ENCODE peak calls at places on chromosome 3, in eight cellular contexts. P is nucleus accumbens, T is lower lobe of right lung, I is mucosa of gallbladder, L is MCF 10A, A is hepatocyte, U is astrocyte of the spinal cord, Y is ACHN. C is an unnamed sample.

GRCh38 chr3:127836004-127836882 is 13.9 kb upstream of the MGLL start:
- DNase-seq in P (no peak), T (no peak), I (no peak), L (no peak), A (no peak), U (no peak), Y (no peak), C (no peak)

GRCh38 chr3:69425249-69425648 is 39.4 kb upstream of the FRMD4B start:
- DNase-seq in P (no peak), T (no peak), I (peak), L (peak), A (peak), U (peak), Y (peak), C (no peak)

GRCh38 chr3:172213765-172214358 is 174.5 kb downstream of the FNDC3B start:
- DNase-seq in P (no peak), T (no peak), I (no peak), L (no peak), A (no peak), U (no peak), Y (no peak), C (no peak)

GRCh38 chr3:177618873-177619771 is 421.8 kb upstream of the TBL1XR1 start:
- DNase-seq in P (no peak), T (no peak), I (no peak), L (peak), A (no peak), U (peak), Y (peak), C (no peak)

GRCh38 chr3:113274425-113274824 is 63.1 kb downstream of the BOC start:
- DNase-seq in P (no peak), T (no peak), I (no peak), L (no peak), A (no peak), U (no peak), Y (no peak), C (no peak)

GRCh38 chr3:57048052-57048671 is 12.3 kb upstream of the SPATA12 start:
- DNase-seq in P (no peak), T (no peak), I (peak), L (no peak), A (no peak), U (no peak), Y (no peak), C (no peak)

GRCh38 chr3:38133557-38134405 is 3.1 kb downstream of the ACAA1 start:
- DNase-seq in P (no peak), T (peak), I (peak), L (no peak), A (peak), U (no peak), Y (no peak), C (no peak)

GRCh38 chr3:74301058-74301457 is 313.4 kb downstream of the CNTN3 start:
- DNase-seq in P (no peak), T (no peak), I (no peak), L (no peak), A (no peak), U (no peak), Y (no peak), C (no peak)

GRCh38 chr3:23480324-23480704 is 277.2 kb downstream of the UBE2E2 start:
- DNase-seq in P (peak), T (no peak), I (no peak), L (no peak), A (no peak), U (no peak), Y (no peak), C (no peak)

GRCh38 chr3:197432407-197433127 is 123.2 kb downstream of the BDH1 start:
- DNase-seq in P (no peak), T (no peak), I (no peak), L (no peak), A (no peak), U (no peak), Y (no peak), C (no peak)

GRCh38 chr3:190024912-190025311 is 95.8 kb downstream of the P3H2 start:
- DNase-seq in P (no peak), T (no peak), I (no peak), L (no peak), A (no peak), U (peak), Y (no peak), C (no peak)

GRCh38 chr3:127831723-127832172 is 9.4 kb upstream of the MGLL start:
- DNase-seq in P (no peak), T (peak), I (no peak), L (peak), A (no peak), U (no peak), Y (peak), C (no peak)

GRCh38 chr3:51338632-51339031 is 46.5 kb upstream of the MANF start:
- DNase-seq in P (no peak), T (no peak), I (no peak), L (peak), A (no peak), U (no peak), Y (no peak), C (no peak)

GRCh38 chr3:107217161-107217560 is 160.1 kb upstream of the CCDC54 start:
- DNase-seq in P (no peak), T (no peak), I (no peak), L (peak), A (no peak), U (peak), Y (no peak), C (no peak)

GRCh38 chr3:50210510-50211367 is 5.7 kb downstream of the SLC38A3 start:
- DNase-seq in P (no peak), T (no peak), I (no peak), L (no peak), A (peak), U (no peak), Y (no peak), C (no peak)

GRCh38 chr3:76432396-76432795 is 607.5 kb upstream of the ROBO2 start:
- DNase-seq in P (no peak), T (no peak), I (no peak), L (no peak), A (no peak), U (no peak), Y (no peak), C (no peak)

GRCh38 chr3:61627768-61628185 is 66.4 kb downstream of the PTPRG start:
- DNase-seq in P (no peak), T (no peak), I (peak), L (peak), A (peak), U (peak), Y (peak), C (no peak)

GRCh38 chr3:129289201-129289921 is 10.7 kb downstream of the HMCES start:
- DNase-seq in P (no peak), T (no peak), I (no peak), L (peak), A (no peak), U (no peak), Y (no peak), C (no peak)

GRCh38 chr3:87426916-87427315 is 150.5 kb upstream of the POU1F1 start:
- DNase-seq in P (no peak), T (no peak), I (no peak), L (peak), A (no peak), U (peak), Y (no peak), C (no peak)

GRCh38 chr3:193060738-193061137 is 143.1 kb upstream of the MB21D2 start:
- DNase-seq in P (no peak), T (no peak), I (no peak), L (no peak), A (no peak), U (no peak), Y (no peak), C (no peak)

GRCh38 chr3:165464736-165465135 is 268.6 kb upstream of the SLITRK3 start:
- DNase-seq in P (no peak), T (no peak), I (no peak), L (peak), A (no peak), U (peak), Y (no peak), C (no peak)

GRCh38 chr3:12663311-12663935 is 494 bp downstream of the RAF1 start:
- DNase-seq in P (peak), T (peak), I (peak), L (peak), A (peak), U (no peak), Y (peak), C (peak)

GRCh38 chr3:17744693-17745092 is 2.3 kb upstream of the TBC1D5 start:
- DNase-seq in P (no peak), T (no peak), I (no peak), L (no peak), A (no peak), U (no peak), Y (no peak), C (no peak)

GRCh38 chr3:31743690-31744089 is 211.0 kb downstream of the STT3B start:
- DNase-seq in P (no peak), T (no peak), I (peak), L (no peak), A (no peak), U (no peak), Y (no peak), C (no peak)

GRCh38 chr3:153072856-153073255 is 89.2 kb upstream of the RAP2B start:
- DNase-seq in P (no peak), T (no peak), I (no peak), L (no peak), A (no peak), U (no peak), Y (no peak), C (no peak)

GRCh38 chr3:11718582-11719405 is 75.1 kb upstream of the VGLL4 start:
- DNase-seq in P (peak), T (peak), I (peak), L (peak), A (peak), U (peak), Y (peak), C (peak)

GRCh38 chr3:96200897-96201296 is 613.5 kb upstream of the EPHA6 start:
- DNase-seq in P (no peak), T (no peak), I (no peak), L (no peak), A (no peak), U (no peak), Y (no peak), C (no peak)

GRCh38 chr3:181941250-181941649 is 229.5 kb downstream of the SOX2 start:
- DNase-seq in P (no peak), T (no peak), I (no peak), L (no peak), A (no peak), U (no peak), Y (no peak), C (no peak)

GRCh38 chr3:138249636-138250035 is 62.5 kb downstream of the ARMC8 start:
- DNase-seq in P (no peak), T (no peak), I (no peak), L (no peak), A (no peak), U (no peak), Y (no peak), C (no peak)